ENCODE peak calls at places on chromosomes 6 and 20, in eight cellular contexts. E is stomach, X is body of pancreas, M is H54, H is adrenal gland, N is HCT116, O is suprapubic skin, A is heart left ventricle. L is an unnamed sample.

GRCh38 chr20:56606174-56606945 is 22.7 kb upstream of the TFAP2C start:
- DNase-seq in M (no peak), H (no peak), N (peak), E (peak), X (no peak), A (no peak), O (no peak), L (no peak)

GRCh38 chr20:15708984-15709598 is 864.2 kb downstream of the KIF16B start:
- DNase-seq in M (peak), A (no peak), X (peak), E (peak), H (peak), N (no peak), O (no peak), L (peak)

GRCh38 chr6:89508755-89509563 is 76.0 kb downstream of the ANKRD6 start:
- DNase-seq in N (no peak), H (no peak), M (peak), O (no peak), E (peak), A (no peak), X (no peak), L (no peak)

GRCh38 chr6:123808556-123808955 is 4.9 kb downstream of the NKAIN2 start:
- DNase-seq in X (no peak), N (no peak), E (no peak), H (no peak), A (no peak), M (no peak), O (no peak), L (no peak)

GRCh38 chr6:96499781-96500180 is 21.8 kb upstream of the UFL1 start:
- DNase-seq in N (no peak), X (no peak), E (no peak), A (no peak), O (no peak), M (no peak), H (no peak), L (no peak)

GRCh38 chr20:44861547-44862006 is 23.9 kb upstream of the YWHAB start:
- DNase-seq in X (no peak), N (no peak), M (peak), O (no peak), E (peak), H (peak), A (peak), L (no peak)

GRCh38 chr20:62805711-62806382 is 1.2 kb downstream of the OGFR start:
- DNase-seq in O (no peak), X (no peak), N (no peak), E (no peak), H (peak), A (peak), M (no peak), L (no peak)

GRCh38 chr6:170011233-170012142 is 260.1 kb downstream of the ERMARD start:
- DNase-seq in E (no peak), O (peak), N (no peak), A (peak), X (no peak), M (no peak), H (peak), L (peak)

GRCh38 chr6:145278163-145278807 is 457.0 kb downstream of the EPM2A start:
- DNase-seq in N (no peak), A (no peak), E (no peak), X (no peak), M (peak), H (no peak), O (no peak), L (no peak)

GRCh38 chr6:158284340-158285210 is 27.7 kb upstream of the TULP4 start:
- DNase-seq in H (no peak), O (no peak), X (no peak), N (no peak), E (no peak), M (no peak), A (no peak), L (no peak)

GRCh38 chr20:49990310-49990720 is 7.5 kb downstream of the SNAI1 start:
- DNase-seq in M (no peak), N (no peak), E (peak), H (no peak), X (no peak), O (no peak), A (no peak), L (no peak)

GRCh38 chr6:79584332-79584731 is 46.8 kb upstream of the SH3BGRL2 start:
- DNase-seq in O (no peak), H (no peak), X (no peak), E (no peak), M (no peak), A (no peak), N (no peak), L (no peak)

GRCh38 chr6:23269436-23269835 is 700.1 kb downstream of the HDGFL1 start:
- DNase-seq in X (no peak), E (no peak), H (no peak), O (no peak), A (no peak), N (no peak), M (no peak), L (no peak)

GRCh38 chr6:166750125-166750793 is 123.2 kb upstream of the RPS6KA2 start:
- DNase-seq in X (no peak), A (no peak), E (no peak), H (no peak), M (no peak), N (no peak), O (no peak), L (no peak)

GRCh38 chr20:36482044-36482473 is 59.3 kb upstream of the MYL9 start:
- DNase-seq in H (peak), N (no peak), A (peak), O (peak), X (peak), M (no peak), E (peak), L (peak)

GRCh38 chr6:145497006-145497405 is 238.3 kb downstream of the EPM2A start:
- DNase-seq in A (no peak), X (no peak), E (no peak), N (no peak), O (no peak), H (no peak), M (no peak), L (no peak)

GRCh38 chr6:44078795-44079671 is 48.2 kb downstream of the MRPL14 start:
- DNase-seq in H (peak), A (peak), N (peak), X (peak), O (no peak), M (peak), E (peak), L (no peak)

GRCh38 chr20:35791823-35792222 is 20.0 kb downstream of the PHF20 start:
- DNase-seq in A (no peak), E (no peak), O (no peak), N (no peak), M (no peak), X (no peak), H (peak), L (no peak)

GRCh38 chr6:21608610-21609009 is 15.1 kb downstream of the SOX4 start:
- DNase-seq in H (no peak), E (no peak), N (no peak), A (no peak), O (no peak), X (no peak), M (no peak), L (no peak)

GRCh38 chr6:150271501-150272263 is 97.1 kb upstream of the IYD start:
- DNase-seq in N (no peak), X (no peak), A (no peak), H (no peak), E (no peak), O (peak), M (no peak), L (peak)

GRCh38 chr20:23673209-23673608 is 15.6 kb downstream of the CST4 start:
- DNase-seq in A (no peak), M (no peak), N (no peak), X (no peak), O (no peak), H (no peak), E (no peak), L (no peak)

GRCh38 chr6:79076881-79077641 is 993 bp downstream of the PHIP start:
- DNase-seq in X (peak), E (peak), M (peak), O (peak), H (peak), N (peak), A (peak), L (peak)

GRCh38 chr6:113004691-113005270 is 657.7 kb downstream of the RFPL4B start:
- DNase-seq in A (no peak), M (no peak), X (no peak), E (no peak), O (no peak), N (no peak), H (no peak), L (no peak)

GRCh38 chr6:82573200-82573972 is 209.8 kb downstream of the TPBG start:
- DNase-seq in N (no peak), X (no peak), E (no peak), M (no peak), H (no peak), O (no peak), A (no peak), L (no peak)

GRCh38 chr6:12262236-12263061 is 27.7 kb upstream of the EDN1 start:
- DNase-seq in N (no peak), M (no peak), E (no peak), O (no peak), H (peak), A (no peak), X (no peak), L (no peak)

GRCh38 chr6:10465633-10466499 is 51.0 kb upstream of the TFAP2A start:
- DNase-seq in M (no peak), X (peak), A (no peak), N (peak), O (no peak), H (no peak), E (peak), L (peak)

GRCh38 chr6:7143161-7143974 is 35.6 kb downstream of the RREB1 start:
- DNase-seq in X (no peak), O (no peak), M (no peak), N (no peak), H (no peak), E (no peak), A (no peak), L (peak)

GRCh38 chr20:58188496-58188895 is 40.0 kb downstream of the ANKRD60 start:
- DNase-seq in A (no peak), E (no peak), H (no peak), O (no peak), M (no peak), X (no peak), N (no peak), L (no peak)

GRCh38 chr6:127900935-127901334 is at the start of gene THEMIS:
- DNase-seq in X (no peak), A (no peak), E (no peak), H (no peak), O (no peak), N (no peak), M (no peak), L (no peak)

GRCh38 chr6:138654715-138655634 is 118.6 kb upstream of the CCDC28A start:
- DNase-seq in H (no peak), E (no peak), M (no peak), O (no peak), A (no peak), X (no peak), N (peak), L (no peak)

GRCh38 chr20:54475334-54476287 is at the start of gene DOK5:
- DNase-seq in M (no peak), N (no peak), A (peak), H (no peak), E (no peak), O (no peak), X (peak), L (no peak)

GRCh38 chr6:94446120-94446519 is 1026.8 kb upstream of the EPHA7 start:
- DNase-seq in X (no peak), E (no peak), M (no peak), H (no peak), A (no peak), O (no peak), N (no peak), L (no peak)

GRCh38 chr20:56439784-56440291 is 27.8 kb downstream of the CASS4 start:
- DNase-seq in A (peak), X (peak), H (no peak), E (peak), M (peak), N (no peak), O (no peak), L (no peak)

GRCh38 chr6:3841711-3842565 is 7.2 kb upstream of the FAM50B start:
- DNase-seq in N (no peak), O (no peak), X (no peak), H (no peak), M (no peak), E (no peak), A (no peak), L (no peak)

GRCh38 chr20:25090492-25091429 is 8.8 kb upstream of the VSX1 start:
- DNase-seq in E (no peak), O (no peak), M (no peak), X (no peak), N (no peak), H (no peak), A (no peak), L (no peak)

GRCh38 chr6:87902383-87902782 is 145.3 kb upstream of the SPACA1 start:
- DNase-seq in A (no peak), E (no peak), O (no peak), X (no peak), N (no peak), H (no peak), M (no peak), L (no peak)

GRCh38 chr6:16707101-16707783 is 54.0 kb downstream of the ATXN1 start:
- DNase-seq in X (no peak), N (no peak), E (no peak), H (no peak), O (no peak), A (no peak), M (no peak), L (no peak)

GRCh38 chr6:167824591-167825041 is 2.1 kb upstream of the AFDN start:
- DNase-seq in H (no peak), A (no peak), N (no peak), O (no peak), X (no peak), M (no peak), E (no peak), L (no peak)

GRCh38 chr6:104957301-104958177 is 632 bp downstream of the LIN28B start:
- DNase-seq in X (no peak), N (no peak), M (no peak), E (no peak), A (no peak), H (no peak), O (no peak), L (peak)

GRCh38 chr20:25283221-25283951 is 35.5 kb downstream of the PYGB start:
- DNase-seq in M (no peak), X (peak), E (peak), H (peak), N (no peak), A (peak), O (peak), L (no peak)

GRCh38 chr6:32177788-32178546 is at the start of gene RNF5:
- DNase-seq in H (peak), M (peak), N (peak), O (peak), E (peak), A (peak), X (peak), L (peak)

GRCh38 chr6:32177182-32177787 is 920 bp upstream of the RNF5 start:
- DNase-seq in E (no peak), N (no peak), X (no peak), O (no peak), M (no peak), A (no peak), H (peak), L (peak)

GRCh38 chr6:32175711-32176475 is at the start of gene AGPAT1:
- DNase-seq in M (peak), O (peak), E (peak), A (peak), N (peak), H (peak), X (peak), L (peak)

GRCh38 chr6:32175322-32175710 is 568 bp downstream of the AGPAT1 start:
- DNase-seq in H (peak), M (no peak), X (no peak), O (no peak), E (no peak), N (no peak), A (no peak), L (no peak)

GRCh38 chr6:32176476-32177181 is 745 bp upstream of the AGPAT1 start:
- DNase-seq in M (no peak), X (no peak), H (no peak), E (no peak), A (no peak), N (no peak), O (no peak), L (no peak)
- TF ChIP-seq POLR2A in M (no peak), X (no peak), H (no peak), E (no peak), A (no peak), N (no peak), O (no peak), L (no peak)

DNA sequence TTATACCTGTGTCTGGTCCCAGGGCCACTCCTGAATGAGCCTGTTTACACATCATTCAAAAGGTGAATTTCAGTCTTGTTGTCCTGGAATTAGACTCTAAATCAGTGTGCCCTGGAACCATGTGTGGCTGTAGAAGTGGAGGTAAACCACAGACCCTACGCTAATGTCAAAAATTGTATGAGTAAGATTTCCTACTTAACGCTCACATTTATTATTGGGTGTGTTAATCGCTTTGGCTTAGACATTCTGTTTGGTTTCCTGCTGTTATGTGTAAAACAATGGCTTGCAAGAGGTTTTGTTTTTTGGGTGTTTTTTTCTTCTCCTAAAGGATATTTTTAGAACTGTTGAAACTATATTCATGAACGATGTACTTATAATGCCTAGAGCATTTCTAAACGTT is 19.3 kb downstream of the PLCB1 start:
- DNase-seq in H (no peak), X (no peak), A (no peak), N (no peak), E (no peak), M (no peak), O (no peak), L (no peak)
- TF ChIP-seq POLR2A in H (no peak), X (no peak), A (no peak), N (no peak), E (no peak), M (no peak), O (no peak), L (no peak)

GRCh38 chr20:41617931-41618806 is at the start of gene CHD6:
- DNase-seq in E (peak), A (peak), H (peak), M (peak), X (peak), O (peak), N (peak), L (peak)
- TF ChIP-seq POLR2A in E (no peak), A (peak), H (no peak), M (no peak), X (peak), O (peak), N (no peak), L (peak)

DNA sequence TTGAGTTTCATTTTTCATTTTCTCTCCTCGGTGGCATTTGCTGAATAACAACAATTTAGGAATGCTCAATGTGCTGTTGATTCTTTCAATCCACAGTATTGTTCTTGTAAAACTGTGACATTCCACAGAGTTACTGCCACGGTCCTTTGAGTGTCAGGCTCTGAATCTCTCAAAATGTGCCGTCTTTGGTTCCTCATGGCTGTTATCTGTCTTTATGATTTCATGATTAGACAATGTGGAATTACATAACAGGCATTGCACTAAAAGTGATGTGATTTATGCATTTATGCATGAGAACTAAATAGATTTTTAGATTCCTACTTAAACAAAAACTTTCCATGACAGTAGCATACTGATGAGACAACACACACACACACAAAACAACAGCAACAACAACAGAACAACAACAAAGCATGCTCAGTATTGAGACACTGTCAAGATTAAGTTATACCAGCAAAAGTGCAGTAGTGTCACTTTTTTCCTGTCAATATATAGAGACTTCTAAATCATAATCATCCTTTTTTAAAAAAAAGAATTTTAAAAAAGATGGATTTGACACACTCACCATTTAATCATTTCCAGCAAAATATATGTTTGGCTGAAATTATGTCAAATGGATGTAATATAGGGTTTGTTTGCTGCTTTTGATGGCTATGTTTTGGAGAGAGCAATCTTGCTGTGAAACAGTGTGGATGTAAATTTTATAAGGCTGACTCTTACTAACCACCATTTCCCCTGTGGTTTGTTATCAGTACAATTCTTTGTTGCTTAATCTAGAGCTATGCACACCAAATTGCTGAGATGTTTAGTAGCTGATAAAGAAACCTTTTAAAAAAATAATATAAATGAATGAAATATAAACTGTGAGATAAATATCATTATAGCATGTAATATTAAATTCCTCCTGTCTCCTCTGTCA is 88.1 kb downstream of the SNAP25 start:
- DNase-seq in N (no peak), A (no peak), O (no peak), X (no peak), M (peak), E (no peak), H (no peak), L (no peak)
- TF ChIP-seq POLR2A in N (no peak), A (no peak), O (no peak), X (no peak), M (no peak), E (no peak), H (no peak), L (no peak)